ENCODE peak calls at places on chromosomes 12 and 14, in ten cellular contexts. K is Peyer's patch, G is ovary, L is A549, S is stomach, Y is heart left ventricle, M is prostate gland, B is adrenal gland, Z is IMR-90, I is esophagus squamous epithelium. A is an unnamed sample.

GRCh38 chr12:50689437-50689836 is 74.5 kb upstream of the ATF1 start:
- DNase-seq in Z (no peak), I (no peak), L (no peak), K (no peak), M (no peak), Y (no peak), S (no peak), G (no peak), B (no peak), A (no peak)

GRCh38 chr12:130482448-130482847 is 144.8 kb downstream of the PIWIL1 start:
- DNase-seq in K (no peak), L (no peak), G (no peak), Y (no peak), Z (no peak), M (no peak), B (no peak), S (no peak), I (no peak), A (no peak)

GRCh38 chr14:44803239-44803905 is 158.4 kb downstream of the KLHL28 start:
- DNase-seq in L (peak), S (no peak), M (no peak), G (no peak), Y (no peak), I (no peak), Z (peak), K (no peak), B (no peak), A (no peak)

GRCh38 chr12:95940514-95940913 is 1.9 kb downstream of the CCDC38 start:
- DNase-seq in I (no peak), K (no peak), B (peak), M (no peak), G (no peak), L (no peak), Y (no peak), S (no peak), Z (no peak), A (no peak)

GRCh38 chr14:79896009-79896408 is 315.3 kb downstream of the DIO2 start:
- DNase-seq in K (no peak), M (no peak), I (no peak), B (no peak), S (no peak), L (no peak), Z (peak), Y (no peak), G (no peak), A (no peak)

GRCh38 chr12:25052191-25053020 is 103.5 kb upstream of the BCAT1 start:
- DNase-seq in Z (no peak), L (no peak), G (no peak), K (peak), B (peak), S (no peak), M (no peak), Y (no peak), I (no peak), A (no peak)

GRCh38 chr14:45249847-45250575 is 3.0 kb downstream of the MIS18BP1 start:
- DNase-seq in K (no peak), L (no peak), Z (peak), I (no peak), G (no peak), S (no peak), M (no peak), B (no peak), Y (no peak), A (no peak)

GRCh38 chr14:104227806-104228205 is 89.4 kb downstream of the KIF26A start:
- DNase-seq in I (no peak), S (no peak), Z (no peak), Y (no peak), B (no peak), G (no peak), L (no peak), M (no peak), K (no peak), A (no peak)

GRCh38 chr14:99524804-99525698 is 43.8 kb downstream of the CCNK start:
- DNase-seq in M (peak), I (no peak), Y (peak), K (no peak), L (peak), G (no peak), S (peak), Z (peak), B (no peak), A (no peak)

DNA sequence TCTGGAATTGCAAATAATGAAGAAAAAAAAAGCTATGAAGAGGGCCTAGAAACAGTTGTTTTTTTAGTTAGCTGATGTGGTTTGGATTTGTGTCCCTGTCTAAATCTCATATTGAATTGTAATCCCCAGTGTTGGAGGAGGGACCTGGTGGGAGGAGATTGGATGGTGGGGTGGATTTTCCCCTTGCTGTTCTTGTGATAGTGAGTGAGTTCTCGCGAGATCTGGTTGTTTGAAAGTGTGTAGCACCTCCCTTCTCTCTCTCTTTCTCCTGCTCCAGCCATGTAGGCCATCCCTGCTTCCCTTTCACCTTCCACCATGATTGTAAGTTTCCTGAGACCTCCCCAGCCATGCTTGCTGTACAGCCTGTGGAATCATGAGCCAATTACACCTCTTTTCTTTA is 126.1 kb downstream of the ASCL4 start:
- DNase-seq in L (no peak), M (no peak), I (no peak), Y (no peak), G (no peak), S (no peak), B (no peak), K (no peak), Z (no peak), A (no peak)
- TF ChIP-seq POLR2A in L (no peak), M (no peak), I (no peak), Y (no peak), G (no peak), S (no peak), B (no peak), K (no peak), Z (no peak), A (no peak)

GRCh38 chr14:94388027-94388895 is at the start of gene SERPINA1:
- DNase-seq in S (peak), G (no peak), B (peak), I (no peak), Z (peak), Y (no peak), K (no peak), M (no peak), L (no peak), A (no peak)
- H3K4me3 ChIP-seq in S (no peak), G (no peak), B (no peak), I (no peak), Z (no peak), Y (no peak), K (no peak), M (no peak), L (no peak), A (no peak)

GRCh38 chr14:35339761-35340406 is 47.7 kb downstream of the PSMA6 start:
- DNase-seq in Z (no peak), L (no peak), S (no peak), B (no peak), Y (peak), K (peak), G (no peak), M (no peak), I (no peak), A (no peak)
- H3K27ac ChIP-seq in Z (no peak), L (peak), S (peak), B (peak), Y (peak), K (peak), G (peak), M (peak), I (peak), A (peak)

GRCh38 chr14:103064978-103065377 is 7.6 kb upstream of the CDC42BPB start:
- DNase-seq in B (no peak), I (no peak), L (no peak), S (no peak), Y (no peak), Z (no peak), M (no peak), G (no peak), K (no peak), A (no peak)

GRCh38 chr14:103065861-103066260 is 8.5 kb upstream of the CDC42BPB start:
- DNase-seq in L (no peak), K (no peak), M (no peak), Y (no peak), B (peak), G (no peak), S (no peak), Z (no peak), I (no peak), A (no peak)

GRCh38 chr14:103064436-103064835 is 7.1 kb upstream of the CDC42BPB start:
- DNase-seq in S (no peak), G (no peak), Z (no peak), I (no peak), L (no peak), Y (no peak), K (no peak), B (no peak), M (no peak), A (no peak)

GRCh38 chr14:103067231-103067954 is 10.0 kb upstream of the CDC42BPB start:
- DNase-seq in S (no peak), G (no peak), B (peak), I (no peak), Z (peak), M (no peak), Y (no peak), L (no peak), K (no peak), A (peak)

DNA sequence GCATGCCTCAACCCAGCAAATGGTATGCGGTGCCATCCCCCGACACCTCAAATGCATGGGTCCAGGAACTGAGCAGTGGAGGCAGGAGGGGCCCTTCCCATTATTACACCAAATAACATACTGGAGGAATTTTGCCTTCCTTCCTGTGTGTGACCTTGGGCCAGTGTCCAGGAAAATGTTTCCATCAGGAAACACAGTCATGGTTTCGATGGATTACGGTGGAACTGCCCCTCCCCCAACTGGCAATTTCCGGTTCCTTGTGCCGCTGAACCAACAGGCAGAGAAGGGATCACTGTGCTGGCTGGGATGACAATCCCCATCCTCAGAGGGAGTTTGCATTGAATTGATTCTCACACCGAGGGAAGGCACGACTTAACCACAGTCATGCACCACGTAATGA is 9.1 kb upstream of the CDC42BPB start:
- DNase-seq in S (no peak), K (no peak), Z (no peak), G (no peak), Y (peak), I (no peak), L (no peak), B (peak), M (no peak), A (no peak)
- TF ChIP-seq POLR2A in S (no peak), K (no peak), Z (no peak), G (no peak), Y (no peak), I (no peak), L (no peak), B (no peak), M (no peak), A (no peak)